ENCODE peak calls at places on chromosomes 13 and 19, in nine cellular contexts. X, S, B, K, M, C, H, Z and V are unnamed samples.

GRCh38 chr13:53920916-53921315 is 892.3 kb downstream of the OLFM4 start:
- DNase-seq in X (no peak), S (no peak), B (no peak), K (no peak), M (no peak), C (no peak), H (no peak), Z (no peak), V (no peak)

GRCh38 chr19:7395793-7396192 is 47.1 kb downstream of the ARHGEF18 start:
- DNase-seq in X (no peak), S (no peak), B (no peak), K (no peak), M (no peak), C (no peak), H (no peak), Z (no peak), V (no peak)

GRCh38 chr13:74210693-74211393 is 76.6 kb upstream of the KLF12 start:
- DNase-seq in X (no peak), S (no peak), B (no peak), K (no peak), M (no peak), C (no peak), H (no peak), Z (peak), V (no peak)

GRCh38 chr13:100667894-100668293 is 6.7 kb downstream of the TMTC4 start:
- DNase-seq in X (no peak), S (no peak), B (no peak), K (no peak), M (no peak), C (no peak), H (no peak), Z (no peak), V (no peak)

GRCh38 chr13:74715718-74716117 is 581.5 kb upstream of the KLF12 start:
- DNase-seq in X (no peak), S (no peak), B (no peak), K (no peak), M (no peak), C (no peak), H (no peak), Z (no peak), V (peak)

GRCh38 chr19:49472936-49473335 is 1.1 kb upstream of the FLT3LG start:
- DNase-seq in X (no peak), S (no peak), B (no peak), K (no peak), M (peak), C (no peak), H (no peak), Z (no peak), V (no peak)

GRCh38 chr13:113668491-113668971 is 1.5 kb downstream of the GRK1 start:
- DNase-seq in X (no peak), S (no peak), B (no peak), K (no peak), M (peak), C (peak), H (no peak), Z (no peak), V (no peak)

GRCh38 chr13:83878691-83879410 is 3.4 kb downstream of the SLITRK1 start:
- DNase-seq in X (no peak), S (no peak), B (no peak), K (no peak), M (no peak), C (no peak), H (no peak), Z (no peak), V (no peak)

GRCh38 chr19:32830231-32831014 is 39.1 kb downstream of the SLC7A9 start:
- DNase-seq in X (no peak), S (no peak), B (no peak), K (no peak), M (no peak), C (no peak), H (no peak), Z (no peak), V (no peak)

GRCh38 chr13:93147293-93147645 is 79.3 kb upstream of the GPC6 start:
- DNase-seq in X (no peak), S (no peak), B (no peak), K (no peak), M (no peak), C (no peak), H (no peak), Z (no peak), V (no peak)

GRCh38 chr19:56191711-56192110 is 5.9 kb downstream of the ZSCAN5B start:
- DNase-seq in X (no peak), S (no peak), B (no peak), K (no peak), M (no peak), C (no peak), H (no peak), Z (no peak), V (no peak)

GRCh38 chr19:36265856-36266374 is 51.0 kb downstream of the ZNF146 start:
- DNase-seq in X (no peak), S (no peak), B (no peak), K (no peak), M (no peak), C (peak), H (no peak), Z (no peak), V (no peak)

GRCh38 chr13:44140146-44140545 is 233.5 kb upstream of the SERP2 start:
- DNase-seq in X (no peak), S (no peak), B (no peak), K (no peak), M (peak), C (no peak), H (no peak), Z (no peak), V (no peak)

GRCh38 chr19:43430976-43431375 is 16.3 kb downstream of the TEX101 start:
- DNase-seq in X (no peak), S (no peak), B (no peak), K (no peak), M (no peak), C (no peak), H (no peak), Z (no peak), V (no peak)

GRCh38 chr13:98478134-98479129 is 98.5 kb downstream of the STK24 start:
- DNase-seq in X (no peak), S (no peak), B (peak), K (no peak), M (no peak), C (no peak), H (no peak), Z (no peak), V (peak)

GRCh38 chr13:23656637-23657036 is 86.4 kb downstream of the TNFRSF19 start:
- DNase-seq in X (no peak), S (no peak), B (no peak), K (no peak), M (no peak), C (no peak), H (no peak), Z (no peak), V (peak)

GRCh38 chr13:26998265-26998664 is 173.3 kb downstream of the USP12 start:
- DNase-seq in X (no peak), S (no peak), B (no peak), K (no peak), M (peak), C (no peak), H (no peak), Z (no peak), V (peak)

GRCh38 chr13:68190826-68191225 is 960.7 kb upstream of the PCDH9 start:
- DNase-seq in X (peak), S (no peak), B (no peak), K (no peak), M (no peak), C (no peak), H (no peak), Z (no peak), V (peak)

GRCh38 chr13:32790731-32791130 is 204.5 kb downstream of the PDS5B start:
- DNase-seq in X (no peak), S (no peak), B (no peak), K (no peak), M (no peak), C (no peak), H (no peak), Z (no peak), V (peak)

GRCh38 chr13:66343224-66343828 is 886.8 kb downstream of the PCDH9 start:
- DNase-seq in X (no peak), S (no peak), B (no peak), K (no peak), M (no peak), C (no peak), H (no peak), Z (no peak), V (no peak)

GRCh38 chr13:76848596-76848995 is 37.6 kb downstream of the KCTD12 start:
- DNase-seq in X (peak), S (no peak), B (no peak), K (no peak), M (no peak), C (peak), H (no peak), Z (peak), V (peak)

GRCh38 chr19:38273499-38273898 is 9.1 kb downstream of the SPINT2 start:
- DNase-seq in X (no peak), S (no peak), B (no peak), K (no peak), M (peak), C (no peak), H (no peak), Z (no peak), V (no peak)

GRCh38 chr19:50333737-50334617 is 4.8 kb upstream of the KCNC3 start:
- DNase-seq in X (no peak), S (peak), B (no peak), K (peak), M (peak), C (no peak), H (peak), Z (peak), V (no peak)

GRCh38 chr19:518292-519231 is 11.3 kb downstream of the TPGS1 start:
- DNase-seq in X (no peak), S (no peak), B (no peak), K (peak), M (peak), C (no peak), H (no peak), Z (no peak), V (no peak)

GRCh38 chr19:48397636-48398328 is 4.3 kb downstream of the GRIN2D start:
- DNase-seq in X (no peak), S (no peak), B (no peak), K (no peak), M (peak), C (peak), H (no peak), Z (no peak), V (peak)

GRCh38 chr13:112766336-112766735 is 76.5 kb downstream of the ATP11A start:
- DNase-seq in X (no peak), S (no peak), B (no peak), K (no peak), M (peak), C (no peak), H (no peak), Z (no peak), V (no peak)

GRCh38 chr19:38229585-38230073 is 5.6 kb upstream of the DPF1 start:
- DNase-seq in X (no peak), S (peak), B (no peak), K (no peak), M (peak), C (no peak), H (no peak), Z (no peak), V (peak)

GRCh38 chr19:50252111-50252886 is 48.9 kb downstream of the MYH14 start:
- DNase-seq in X (no peak), S (no peak), B (no peak), K (no peak), M (no peak), C (no peak), H (no peak), Z (no peak), V (peak)

GRCh38 chr19:6125571-6125989 is 9.9 kb upstream of the ACSBG2 start:
- DNase-seq in X (peak), S (no peak), B (peak), K (peak), M (peak), C (no peak), H (peak), Z (peak), V (peak)

GRCh38 chr19:34475975-34476594 is 5.5 kb upstream of the WTIP start:
- DNase-seq in X (no peak), S (no peak), B (no peak), K (no peak), M (no peak), C (peak), H (no peak), Z (no peak), V (no peak)

GRCh38 chr13:114081761-114082681 is 50.4 kb downstream of the RASA3 start:
- DNase-seq in X (no peak), S (no peak), B (no peak), K (peak), M (no peak), C (peak), H (no peak), Z (no peak), V (no peak)

GRCh38 chr13:53340505-53341143 is 312.0 kb downstream of the OLFM4 start:
- DNase-seq in X (no peak), S (no peak), B (no peak), K (no peak), M (no peak), C (no peak), H (no peak), Z (no peak), V (no peak)

GRCh38 chr13:91133941-91134772 is 213.3 kb upstream of the MIR17HG start:
- DNase-seq in X (peak), S (peak), B (no peak), K (no peak), M (no peak), C (no peak), H (peak), Z (peak), V (peak)

GRCh38 chr19:48506138-48506733 is 5.4 kb downstream of the LMTK3 start:
- DNase-seq in X (no peak), S (no peak), B (no peak), K (no peak), M (no peak), C (no peak), H (no peak), Z (no peak), V (peak)

GRCh38 chr19:14432817-14433453 is at the start of gene PKN1:
- DNase-seq in X (no peak), S (peak), B (no peak), K (peak), M (peak), C (no peak), H (no peak), Z (no peak), V (peak)

GRCh38 chr19:44003461-44004134 is 841 bp downstream of the ZNF230 start:
- DNase-seq in X (no peak), S (peak), B (no peak), K (no peak), M (no peak), C (no peak), H (no peak), Z (no peak), V (peak)

GRCh38 chr19:33052352-33052972 is 12.2 kb downstream of the RHPN2 start:
- DNase-seq in X (no peak), S (no peak), B (no peak), K (no peak), M (no peak), C (no peak), H (no peak), Z (peak), V (peak)

GRCh38 chr19:1266818-1267440 is 2.2 kb upstream of the CIRBP start:
- DNase-seq in X (no peak), S (peak), B (no peak), K (peak), M (peak), C (no peak), H (no peak), Z (no peak), V (peak)

GRCh38 chr19:10805758-10806247 is 30.2 kb downstream of the TMED1 start:
- DNase-seq in X (no peak), S (no peak), B (no peak), K (no peak), M (no peak), C (no peak), H (no peak), Z (no peak), V (no peak)
- H3K4me3 ChIP-seq in X (no peak), S (no peak), B (no peak), K (no peak), M (no peak), C (no peak), H (no peak), Z (no peak), V (no peak)

GRCh38 chr19:18489627-18490184 is 32.2 kb downstream of the ELL start:
- DNase-seq in X (no peak), S (no peak), B (no peak), K (no peak), M (no peak), C (no peak), H (no peak), Z (no peak), V (no peak)

GRCh38 chr19:18487576-18488402 is 34.1 kb downstream of the ELL start:
- DNase-seq in X (no peak), S (no peak), B (no peak), K (no peak), M (no peak), C (no peak), H (peak), Z (no peak), V (no peak)

GRCh38 chr19:18486746-18487145 is 35.1 kb downstream of the ELL start:
- DNase-seq in X (no peak), S (no peak), B (no peak), K (no peak), M (no peak), C (no peak), H (no peak), Z (no peak), V (no peak)

GRCh38 chr19:18488838-18489626 is 32.8 kb downstream of the ELL start:
- DNase-seq in X (no peak), S (peak), B (no peak), K (no peak), M (no peak), C (no peak), H (no peak), Z (no peak), V (no peak)

GRCh38 chr19:18488403-18488723 is 33.5 kb downstream of the ELL start:
- DNase-seq in X (no peak), S (peak), B (no peak), K (no peak), M (no peak), C (no peak), H (no peak), Z (no peak), V (no peak)
- TF ChIP-seq CTCF in X (no peak), S (no peak), B (no peak), K (no peak), M (no peak), C (peak), H (peak), Z (no peak), V (no peak)

GRCh38 chr19:42091300-42092266 is 15.6 kb downstream of the ZNF574 start:
- DNase-seq in X (no peak), S (no peak), B (no peak), K (no peak), M (no peak), C (no peak), H (no peak), Z (no peak), V (no peak)

GRCh38 chr19:42090687-42091086 is 14.7 kb downstream of the ZNF574 start:
- DNase-seq in X (no peak), S (no peak), B (no peak), K (no peak), M (no peak), C (no peak), H (no peak), Z (no peak), V (no peak)

GRCh38 chr19:42093505-42093904 is 17.5 kb downstream of the ZNF574 start:
- DNase-seq in X (no peak), S (no peak), B (no peak), K (no peak), M (no peak), C (no peak), H (no peak), Z (no peak), V (no peak)

GRCh38 chr19:42089772-42090171 is 13.8 kb downstream of the ZNF574 start:
- DNase-seq in X (no peak), S (no peak), B (no peak), K (no peak), M (no peak), C (no peak), H (no peak), Z (no peak), V (no peak)

GRCh38 chr19:42092350-42092749 is 16.4 kb downstream of the ZNF574 start:
- DNase-seq in X (no peak), S (peak), B (no peak), K (no peak), M (no peak), C (no peak), H (no peak), Z (no peak), V (peak)
- TF ChIP-seq POLR2A in X (no peak), S (no peak), B (no peak), K (no peak), M (no peak), C (no peak), H (no peak), Z (no peak), V (no peak)

DNA sequence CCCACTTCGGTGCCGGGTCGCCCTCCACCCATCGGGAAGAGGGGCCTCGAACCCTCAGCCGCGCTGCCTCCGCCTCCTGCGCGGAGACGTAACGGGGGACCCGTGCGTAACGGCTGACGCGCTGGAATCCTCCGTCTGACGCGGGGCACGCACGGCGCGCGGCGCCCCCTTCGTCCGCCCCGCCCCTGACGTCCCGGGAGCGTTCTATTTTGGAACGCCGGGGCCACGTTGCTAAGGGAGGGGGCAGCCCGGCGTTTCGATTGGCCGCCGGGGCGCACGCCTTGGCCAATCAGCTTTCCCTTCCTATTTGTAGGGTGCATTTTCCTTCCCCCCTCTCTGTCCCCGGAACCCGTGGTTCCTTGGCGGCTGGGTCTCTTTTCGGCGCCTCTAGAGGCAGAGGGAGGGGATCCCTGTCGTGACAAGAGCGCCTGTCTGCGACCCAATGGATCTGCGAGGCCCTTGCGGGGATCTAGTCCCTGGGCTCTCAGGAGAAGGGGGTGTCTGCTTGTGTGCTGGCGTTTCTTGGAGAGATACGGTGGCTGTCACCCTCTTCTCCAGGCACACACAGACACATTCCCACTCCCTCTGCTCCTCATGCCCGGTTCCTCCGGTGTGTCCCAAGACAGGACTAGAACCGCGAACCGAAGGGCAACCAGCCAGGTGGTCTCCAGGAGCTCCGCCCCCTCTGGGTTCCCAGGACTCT is 1.5 kb downstream of the FOSB start:
- DNase-seq in X (peak), S (peak), B (peak), K (peak), M (peak), C (peak), H (peak), Z (peak), V (peak)
- H3K4me3 ChIP-seq in X (peak), S (peak), B (peak), K (peak), M (peak), C (peak), H (peak), Z (peak), V (peak)

DNA sequence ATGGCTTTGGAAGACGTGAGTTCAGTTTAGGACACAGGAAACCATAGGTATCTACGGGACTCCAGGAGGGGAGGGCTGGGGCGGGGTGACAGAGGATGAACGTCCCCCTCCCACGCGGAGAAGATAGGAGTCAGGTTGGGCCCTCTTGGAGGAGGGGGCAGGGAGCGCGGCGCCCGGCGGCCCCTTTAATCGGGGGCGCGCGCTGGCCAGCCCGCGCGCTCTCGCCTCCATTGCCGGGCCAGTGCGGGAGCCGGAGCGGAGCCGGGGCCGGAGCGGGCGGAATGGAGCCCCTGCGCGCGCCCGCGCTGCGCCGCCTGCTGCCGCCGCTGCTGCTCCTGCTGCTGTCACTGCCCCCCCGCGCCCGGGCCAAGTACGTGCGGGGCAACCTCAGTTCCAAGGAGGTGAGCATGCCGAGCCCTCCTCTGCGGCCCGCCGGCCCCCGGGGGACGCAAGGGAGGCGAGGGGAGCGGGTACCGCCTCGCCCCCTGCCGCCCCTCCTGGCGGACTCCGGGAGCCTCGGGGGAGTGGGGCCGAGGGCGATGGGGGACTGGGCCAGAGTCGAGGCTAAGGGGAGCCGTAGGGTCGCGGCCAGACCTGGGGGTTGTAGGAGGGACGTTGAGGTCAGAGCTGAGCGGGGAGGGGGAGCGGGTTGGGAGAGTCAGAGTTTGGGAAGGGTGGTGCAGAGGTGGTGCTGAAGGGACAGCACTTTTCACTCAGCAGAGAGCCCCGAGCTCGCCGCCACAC is at the start of gene TMEM145:
- DNase-seq in X (no peak), S (peak), B (no peak), K (peak), M (no peak), C (no peak), H (no peak), Z (no peak), V (peak)
- TF ChIP-seq CTCF in X (no peak), S (peak), B (peak), K (no peak), M (no peak), C (no peak), H (peak), Z (no peak), V (no peak)

GRCh38 chr13:79626924-79627323 is 146.0 kb downstream of the NDFIP2 start:
- DNase-seq in X (no peak), S (no peak), B (no peak), K (no peak), M (no peak), C (no peak), H (no peak), Z (no peak), V (no peak)
- TF ChIP-seq POLR2A in X (no peak), S (no peak), B (no peak), K (no peak), M (no peak), C (no peak), H (no peak), Z (no peak), V (no peak)